ENCODE peak calls at places on chromosome 17, in six cellular contexts. E is A549, C is suprapubic skin, I is ovary, D is esophagus muscularis mucosa, P is transverse colon. F is an unnamed sample.

GRCh38 chr17:4483012-4483840 is 15.5 kb upstream of the SPNS2 start:
- DNase-seq in E (peak; percentile 53), C (no peak), I (no peak), D (no peak), P (peak; percentile 66), F (peak; percentile 93)

GRCh38 chr17:17412331-17412730 is 64.5 kb upstream of the MED9 start:
- DNase-seq in E (no peak), C (no peak), I (no peak), D (no peak), P (no peak), F (no peak)

GRCh38 chr17:71828182-71828596 is 292.6 kb upstream of the SOX9 start:
- DNase-seq in E (no peak), C (no peak), I (no peak), D (no peak), P (no peak), F (no peak)

GRCh38 chr17:63819585-63820537 is 7.4 kb upstream of the PSMC5 start:
- DNase-seq in E (no peak), C (no peak), I (no peak), D (no peak), P (no peak), F (no peak)

GRCh38 chr17:67452681-67453554 is 75.8 kb downstream of the PITPNC1 start:
- DNase-seq in E (no peak), C (no peak), I (no peak), D (no peak), P (no peak), F (no peak)

GRCh38 chr17:4998666-4999428 is 1.1 kb downstream of the KIF1C start:
- DNase-seq in E (peak; percentile 44), C (no peak), I (no peak), D (no peak), P (peak; percentile 65), F (peak; percentile 53)

GRCh38 chr17:21202512-21202911 is 11.4 kb downstream of the TMEM11 start:
- DNase-seq in E (no peak), C (no peak), I (no peak), D (no peak), P (no peak), F (no peak)

GRCh38 chr17:17900615-17901520 is 64.1 kb upstream of the SREBF1 start:
- DNase-seq in E (peak; percentile 83), C (peak; percentile 92), I (peak; percentile 85), D (peak; percentile 94), P (peak; percentile 72), F (peak; percentile 60)

GRCh38 chr17:81137248-81137647 is 28.1 kb upstream of the PVALEF start:
- DNase-seq in E (no peak), C (no peak), I (no peak), D (no peak), P (no peak), F (no peak)

GRCh38 chr17:16463341-16464000 is 28.5 kb downstream of the LRRC75A start:
- DNase-seq in E (no peak), C (no peak), I (no peak), D (no peak), P (peak; percentile 90), F (peak; percentile 75)

GRCh38 chr17:32120086-32120485 is 22.2 kb upstream of the RHOT1 start:
- DNase-seq in E (no peak), C (no peak), I (no peak), D (no peak), P (no peak), F (no peak)

GRCh38 chr17:62824290-62825135 is 16.4 kb upstream of the MARCHF10 start:
- DNase-seq in E (peak; percentile 66), C (no peak), I (no peak), D (peak; percentile 45), P (no peak), F (no peak)

GRCh38 chr17:81527591-81528383 is at the start of gene FSCN2:
- DNase-seq in E (no peak), C (no peak), I (no peak), D (no peak), P (no peak), F (peak; percentile 42)

GRCh38 chr17:14321476-14321949 is 20.6 kb downstream of the HS3ST3B1 start:
- DNase-seq in E (no peak), C (no peak), I (no peak), D (no peak), P (no peak), F (no peak)

GRCh38 chr17:18262641-18263040 is 2.2 kb downstream of the MIEF2 start:
- DNase-seq in E (no peak), C (no peak), I (no peak), D (no peak), P (no peak), F (peak; percentile 68)

GRCh38 chr17:48037036-48037881 is at the start of gene COPZ2:
- DNase-seq in E (peak; percentile 85), C (peak; percentile 86), I (peak; percentile 64), D (no peak), P (peak; percentile 69), F (peak; percentile 60)

GRCh38 chr17:50364715-50365114 is 8.3 kb downstream of the MRPL27 start:
- DNase-seq in E (no peak), C (no peak), I (no peak), D (no peak), P (no peak), F (no peak)

GRCh38 chr17:17870292-17870691 is 33.5 kb upstream of the SREBF1 start:
- DNase-seq in E (no peak), C (no peak), I (no peak), D (no peak), P (no peak), F (no peak)

GRCh38 chr17:39742856-39743436 is 5.2 kb downstream of the GRB7 start:
- DNase-seq in E (no peak), C (no peak), I (no peak), D (no peak), P (no peak), F (no peak)
- TF ChIP-seq EP300 in E (no peak), C (no peak), I (no peak), D (no peak), P (no peak), F (no peak)

GRCh38 chr17:77708049-77708448 is 250.5 kb upstream of the TNRC6C start:
- DNase-seq in E (no peak), C (no peak), I (no peak), D (peak; percentile 34), P (no peak), F (no peak)
- H3K9me3 ChIP-seq in E (peaks cover 54% of the 10 kb centered on the region), C (peaks cover 22% of the 10 kb centered on the region), I (no peaks in the 10 kb centered on the region), D (no peaks in the 10 kb centered on the region), P (peaks cover 8% of the 10 kb centered on the region), F (peaks cover 24% of the 10 kb centered on the region)

DNA sequence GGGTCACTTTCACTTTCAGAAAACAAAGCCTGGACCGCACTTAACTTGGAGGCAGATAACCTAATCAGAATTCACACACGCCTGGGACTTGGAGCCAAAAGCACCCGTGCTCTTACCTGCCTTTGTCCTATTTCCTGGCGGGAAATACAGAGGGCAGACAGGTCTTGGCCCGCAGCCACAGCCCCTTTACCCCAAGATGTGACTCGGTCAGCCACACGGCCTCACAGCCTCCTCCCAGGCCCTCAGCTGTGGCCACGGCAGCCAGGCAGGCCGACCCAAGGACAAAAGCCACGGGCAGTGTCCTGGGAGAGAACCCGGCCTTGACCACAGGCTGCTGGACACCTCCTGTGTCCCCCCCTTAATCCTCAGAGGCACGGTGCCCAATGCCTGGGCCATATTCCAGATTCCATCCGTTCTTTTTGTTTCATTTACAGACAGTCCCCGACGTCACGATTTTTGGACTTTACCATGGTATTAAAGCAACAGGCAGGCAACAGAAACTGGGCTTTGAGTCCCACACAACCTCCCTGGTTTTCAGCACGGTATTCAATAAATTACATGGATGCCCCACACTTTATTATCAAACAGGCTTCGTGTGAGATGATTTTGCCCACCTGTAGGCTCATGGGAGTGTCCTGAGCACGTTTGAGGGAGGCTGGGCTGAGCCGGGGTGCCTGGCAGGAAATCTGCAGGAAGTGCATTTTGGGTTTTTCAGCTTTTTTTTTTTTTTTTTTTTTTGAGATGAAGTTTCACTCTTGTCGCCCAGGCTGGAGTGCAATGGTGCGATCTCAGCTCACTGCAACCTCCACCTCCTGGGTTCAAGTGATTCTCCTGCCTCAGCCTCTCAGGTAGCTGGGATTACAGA is 30.0 kb upstream of the GAA start:
- DNase-seq in E (no peak), C (no peak), I (peak; percentile 85), D (no peak), P (peak; percentile 35), F (peak; percentile 85)
- H3K4me3 ChIP-seq in E (no peak overlapping the region), C (peak overlapping the region; percentile 44), I (peak overlapping the region; percentile 38), D (peak overlapping the region; percentile 58), P (peak overlapping the region; percentile 22), F (peak overlapping the region; percentile 36)

GRCh38 chr17:36591434-36592315 is at the start of gene DHRS11:
- DNase-seq in E (peak; percentile 97), C (peak; percentile 90), I (peak; percentile 88), D (no peak), P (peak; percentile 90), F (peak; percentile 89)

GRCh38 chr17:36592711-36593321 is 1.1 kb downstream of the DHRS11 start:
- DNase-seq in E (no peak), C (peak; percentile 34), I (no peak), D (peak; percentile 60), P (peak; percentile 75), F (no peak)

GRCh38 chr17:36593651-36594316 is 2.1 kb downstream of the DHRS11 start:
- DNase-seq in E (no peak), C (peak; percentile 71), I (no peak), D (no peak), P (peak; percentile 30), F (no peak)

GRCh38 chr17:36592316-36592710 is 634 bp downstream of the DHRS11 start:
- DNase-seq in E (peak; percentile 49), C (peak; percentile 78), I (peak; percentile 55), D (no peak), P (peak; percentile 33), F (no peak)

GRCh38 chr17:36590082-36590481 is 1.6 kb upstream of the DHRS11 start:
- DNase-seq in E (no peak), C (no peak), I (no peak), D (no peak), P (no peak), F (no peak)
- TF ChIP-seq EP300 in E (no peak), C (no peak), I (no peak), D (no peak), P (no peak), F (no peak)

F was measured in stomach.